ENCODE peak calls at places on chromosome 4, in six cellular contexts. M is heart right ventricle, V is brain microvascular endothelial cell, H is lung, E is kidney epithelial cell, O is cardiac muscle cell. Q is an unnamed sample.
A peak's percentile ranks its signal among the peaks of the same experiment; 100 is the strongest.

GRCh38 chr4:25451676-25452075 is 74.6 kb downstream of the ANAPC4 start:
- DNase-seq in E (no peak), M (no peak), V (no peak), H (no peak), O (no peak), Q (no peak)

GRCh38 chr4:150402968-150403367 is 179.0 kb upstream of the MAB21L2 start:
- DNase-seq in E (peak; percentile 35), V (no peak), H (no peak), O (peak; percentile 87), M (peak; percentile 49), Q (no peak)

GRCh38 chr4:17817027-17817426 is 6.2 kb downstream of the NCAPG start:
- DNase-seq in O (peak; percentile 56), V (peak; percentile 31), E (peak; percentile 34), M (no peak), H (no peak), Q (no peak)

GRCh38 chr4:107603430-107603829 is 116.6 kb downstream of the PAPSS1 start:
- DNase-seq in V (peak; percentile 18), H (no peak), E (no peak), O (no peak), M (no peak), Q (no peak)

GRCh38 chr4:64489628-64490027 is 80.4 kb upstream of the TECRL start:
- DNase-seq in V (no peak), O (no peak), M (no peak), E (no peak), H (no peak), Q (no peak)

GRCh38 chr4:155617312-155617711 is 49.3 kb upstream of the GUCY1A1 start:
- DNase-seq in V (no peak), M (peak; percentile 20), H (no peak), E (no peak), O (no peak), Q (no peak)

GRCh38 chr4:54277691-54278090 is 48.6 kb downstream of the PDGFRA start:
- DNase-seq in O (no peak), E (peak; percentile 29), V (peak; percentile 72), M (no peak), H (no peak), Q (no peak)

GRCh38 chr4:115090483-115091075 is 22.8 kb downstream of the NDST4 start:
- DNase-seq in H (no peak), O (peak; percentile 62), M (no peak), E (peak; percentile 2), V (no peak), Q (no peak)

GRCh38 chr4:127479031-127479622 is 153.6 kb upstream of the INTU start:
- DNase-seq in E (no peak), V (peak; percentile 6), H (no peak), M (no peak), O (peak; percentile 48), Q (no peak)

GRCh38 chr4:26887143-26887542 is 26.5 kb downstream of the STIM2 start:
- DNase-seq in M (no peak), V (no peak), E (no peak), O (no peak), H (no peak), Q (no peak)

GRCh38 chr4:81565137-81565870 is 93.6 kb upstream of the RASGEF1B start:
- DNase-seq in E (no peak), V (peak; percentile 35), O (peak; percentile 36), H (peak; percentile 70), M (peak; percentile 88), Q (no peak)

GRCh38 chr4:18155062-18156041 is 133.8 kb upstream of the LCORL start:
- DNase-seq in V (no peak), E (no peak), M (no peak), O (no peak), H (no peak), Q (no peak)

GRCh38 chr4:145044341-145044740 is 53.7 kb downstream of the ANAPC10 start:
- DNase-seq in M (no peak), V (peak; percentile 53), H (no peak), E (no peak), O (no peak), Q (no peak)

GRCh38 chr4:152328595-152328994 is 207.3 kb downstream of the FBXW7 start:
- DNase-seq in H (no peak), V (no peak), O (no peak), E (no peak), M (no peak), Q (no peak)
- H3K36me3 ChIP-seq in H (peaks cover 22% of the 10 kb centered on the region), V (peaks cover 2% of the 10 kb centered on the region), O (no peaks in the 10 kb centered on the region), E (no peaks in the 10 kb centered on the region), M (peaks cover 3% of the 10 kb centered on the region), Q (no peaks in the 10 kb centered on the region)

GRCh38 chr4:98524271-98524670 is 134.1 kb downstream of the TSPAN5 start:
- DNase-seq in H (no peak), E (no peak), V (no peak), M (no peak), O (no peak), Q (no peak)
- TF ChIP-seq CTCF in H (no peak), E (no peak), V (no peak), M (no peak), O (no peak), Q (no peak)

GRCh38 chr4:68336530-68336929 is 13.4 kb downstream of the YTHDC1 start:
- DNase-seq in V (no peak), M (no peak), E (no peak), H (no peak), O (no peak), Q (no peak)
- H3K36me3 ChIP-seq in V (peaks cover 11% of the 10 kb centered on the region), M (no peaks in the 10 kb centered on the region), E (no peaks in the 10 kb centered on the region), H (peaks cover 9% of the 10 kb centered on the region), O (peaks cover 55% of the 10 kb centered on the region), Q (no peaks in the 10 kb centered on the region)

DNA sequence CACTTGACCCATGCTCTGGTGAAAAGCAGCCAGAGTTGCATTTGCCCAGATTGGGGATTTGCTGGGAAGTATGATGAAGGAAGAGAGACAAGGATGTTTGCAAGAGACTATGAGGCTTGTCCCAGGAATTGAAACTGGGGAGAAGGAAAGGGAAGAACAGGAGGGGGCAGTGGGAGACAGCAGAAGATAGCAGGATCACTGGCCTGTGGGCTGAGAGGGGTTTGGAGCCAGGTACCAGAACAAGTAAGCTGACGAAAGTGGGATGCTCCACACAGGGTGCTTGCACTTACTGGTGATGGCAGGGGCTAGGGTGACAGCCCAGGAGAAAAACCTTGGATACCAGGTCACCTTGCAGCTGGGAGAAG is 3.4 kb upstream of the LETM1 start:
- DNase-seq in M (no peak), H (no peak), O (no peak), E (no peak), V (no peak), Q (no peak)
- TF ChIP-seq CTCF in M (no peak), H (no peak), O (no peak), E (no peak), V (no peak), Q (no peak)

GRCh38 chr4:184386271-184386781 is 88.0 kb downstream of the IRF2 start:
- DNase-seq in V (no peak), H (no peak), M (peak; percentile 69), E (no peak), O (no peak), Q (no peak)

GRCh38 chr4:184389978-184390518 is 84.3 kb downstream of the IRF2 start:
- DNase-seq in E (no peak), O (no peak), V (no peak), H (no peak), M (no peak), Q (no peak)

GRCh38 chr4:184387351-184387750 is 87.0 kb downstream of the IRF2 start:
- DNase-seq in M (no peak), E (no peak), V (no peak), H (no peak), O (no peak), Q (no peak)

GRCh38 chr4:184385705-184386141 is 88.6 kb downstream of the IRF2 start:
- DNase-seq in H (no peak), O (no peak), M (peak; percentile 58), V (no peak), E (no peak), Q (no peak)

DNA sequence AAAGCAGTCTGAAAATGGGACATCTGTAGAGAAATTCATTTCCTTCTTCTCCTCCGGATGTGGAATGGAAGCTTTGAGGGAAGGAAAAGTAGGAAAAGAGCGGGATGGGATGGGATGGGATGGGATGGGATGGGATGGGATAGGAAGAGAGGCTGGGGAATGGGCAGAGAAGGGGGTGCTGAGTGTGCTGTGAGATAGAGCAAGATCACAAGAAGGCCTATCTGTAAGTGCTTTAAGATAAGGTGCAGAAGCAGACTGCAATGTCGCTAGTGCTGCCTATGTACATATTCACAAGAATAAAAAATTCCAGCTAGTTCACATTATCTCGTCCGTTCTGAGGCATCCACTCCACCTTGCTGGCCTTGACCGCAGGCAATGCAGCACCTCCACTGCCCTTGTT is 86.2 kb downstream of the IRF2 start:
- DNase-seq in E (no peak), O (peak; percentile 56), M (no peak), H (no peak), V (no peak), Q (no peak)
- H3K36me3 ChIP-seq in E (no peaks in the 10 kb centered on the region), O (no peaks in the 10 kb centered on the region), M (no peaks in the 10 kb centered on the region), H (peaks cover 7% of the 10 kb centered on the region), V (peaks cover 15% of the 10 kb centered on the region), Q (no peaks in the 10 kb centered on the region)

GRCh38 chr4:77465271-77465670 is 140.3 kb upstream of the CXCL13 start:
- DNase-seq in E (no peak), V (peak; percentile 22), O (no peak), M (no peak), H (peak; percentile 32), Q (no peak)
- TF ChIP-seq CTCF in E (peak; percentile 65), V (peak; percentile 73), O (peak; percentile 75), M (peak; percentile 42), H (peak; percentile 1), Q (no peak)

DNA sequence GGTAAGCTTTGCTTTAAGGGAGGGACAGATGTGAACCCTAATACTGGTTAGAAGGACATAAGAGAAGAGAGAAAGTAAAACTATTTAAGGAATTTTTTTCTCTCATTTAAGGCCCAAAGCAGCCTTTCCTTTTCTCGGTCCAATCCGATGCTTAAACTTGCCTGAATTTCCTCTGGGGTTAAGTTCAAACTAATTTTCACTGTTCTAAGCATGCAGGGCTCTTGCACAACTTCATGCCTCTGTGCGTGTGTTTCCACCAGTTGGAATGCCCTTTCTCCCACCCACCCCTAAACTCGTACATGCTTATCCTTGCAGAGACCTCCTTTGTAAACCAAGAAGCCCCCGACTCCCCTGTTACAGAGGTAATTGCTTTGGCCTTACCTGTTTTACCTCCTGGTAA is 204.7 kb downstream of the CBR4 start:
- DNase-seq in M (no peak), O (no peak), E (no peak), V (no peak), H (no peak), Q (no peak)
- H3K36me3 ChIP-seq in M (no peaks in the 10 kb centered on the region), O (no peaks in the 10 kb centered on the region), E (no peaks in the 10 kb centered on the region), V (no peaks in the 10 kb centered on the region), H (no peaks in the 10 kb centered on the region), Q (no peaks in the 10 kb centered on the region)

Q was measured in Caco-2.